ENCODE peak calls at places on chromosomes 1 and 21, in four cellular contexts. J is right cardiac atrium, K is small intestine, W is heart left ventricle. T is an unnamed sample. For H3K9me3, the result is how much of the 10 kb centered on the place peaks cover.

GRCh38 chr1:97262842-97263241 is 541.3 kb downstream of the PTBP2 start:
- DNase-seq in J (no peak), K (no peak), W (no peak), T (no peak)

GRCh38 chr1:104855550-104855949 is 1105.9 kb downstream of the AMY1C start:
- DNase-seq in J (no peak), K (no peak), W (no peak), T (no peak)

GRCh38 chr1:165703648-165704047 is 5.3 kb upstream of the ALDH9A1 start:
- DNase-seq in J (no peak), K (no peak), W (no peak), T (no peak)

GRCh38 chr1:72845342-72845741 is 563.0 kb upstream of the NEGR1 start:
- DNase-seq in J (no peak), K (no peak), W (no peak), T (peak)

GRCh38 chr1:236605030-236605806 is 902 bp upstream of the HEATR1 start:
- DNase-seq in J (no peak), K (no peak), W (no peak), T (no peak)

GRCh38 chr1:226404904-226405222 is 3.0 kb downstream of the PARP1 start:
- DNase-seq in J (no peak), K (no peak), W (no peak), T (no peak)

GRCh38 chr1:97417661-97418060 is 503.2 kb downstream of the DPYD start:
- DNase-seq in J (no peak), K (no peak), W (no peak), T (no peak)

GRCh38 chr1:172143384-172144025 is 277.0 kb upstream of the C1orf105 start:
- DNase-seq in J (no peak), K (no peak), W (peak), T (no peak)

GRCh38 chr1:6027591-6027990 is 18.1 kb upstream of the KCNAB2 start:
- DNase-seq in J (no peak), K (no peak), W (no peak), T (no peak)

GRCh38 chr1:59266927-59267293 is 30.0 kb upstream of the FGGY start:
- DNase-seq in J (no peak), K (no peak), W (no peak), T (no peak)

GRCh38 chr1:244318078-244318477 is 133.6 kb downstream of the ADSS2 start:
- DNase-seq in J (no peak), K (no peak), W (no peak), T (no peak)

GRCh38 chr1:23984417-23985186 is 4.5 kb upstream of the SRSF10 start:
- DNase-seq in J (no peak), K (peak), W (no peak), T (peak)

GRCh38 chr21:33140288-33140687 is 70.3 kb downstream of the OLIG1 start:
- DNase-seq in J (no peak), K (no peak), W (no peak), T (no peak)

GRCh38 chr1:65703853-65704252 is 88.8 kb upstream of the PDE4B start:
- DNase-seq in J (no peak), K (no peak), W (no peak), T (no peak)

GRCh38 chr1:152745765-152746444 is 11.9 kb upstream of the KPRP start:
- DNase-seq in J (no peak), K (no peak), W (no peak), T (no peak)

GRCh38 chr1:12468323-12468722 is 149.7 kb downstream of the DHRS3 start:
- DNase-seq in J (no peak), K (no peak), W (no peak), T (no peak)

DNA sequence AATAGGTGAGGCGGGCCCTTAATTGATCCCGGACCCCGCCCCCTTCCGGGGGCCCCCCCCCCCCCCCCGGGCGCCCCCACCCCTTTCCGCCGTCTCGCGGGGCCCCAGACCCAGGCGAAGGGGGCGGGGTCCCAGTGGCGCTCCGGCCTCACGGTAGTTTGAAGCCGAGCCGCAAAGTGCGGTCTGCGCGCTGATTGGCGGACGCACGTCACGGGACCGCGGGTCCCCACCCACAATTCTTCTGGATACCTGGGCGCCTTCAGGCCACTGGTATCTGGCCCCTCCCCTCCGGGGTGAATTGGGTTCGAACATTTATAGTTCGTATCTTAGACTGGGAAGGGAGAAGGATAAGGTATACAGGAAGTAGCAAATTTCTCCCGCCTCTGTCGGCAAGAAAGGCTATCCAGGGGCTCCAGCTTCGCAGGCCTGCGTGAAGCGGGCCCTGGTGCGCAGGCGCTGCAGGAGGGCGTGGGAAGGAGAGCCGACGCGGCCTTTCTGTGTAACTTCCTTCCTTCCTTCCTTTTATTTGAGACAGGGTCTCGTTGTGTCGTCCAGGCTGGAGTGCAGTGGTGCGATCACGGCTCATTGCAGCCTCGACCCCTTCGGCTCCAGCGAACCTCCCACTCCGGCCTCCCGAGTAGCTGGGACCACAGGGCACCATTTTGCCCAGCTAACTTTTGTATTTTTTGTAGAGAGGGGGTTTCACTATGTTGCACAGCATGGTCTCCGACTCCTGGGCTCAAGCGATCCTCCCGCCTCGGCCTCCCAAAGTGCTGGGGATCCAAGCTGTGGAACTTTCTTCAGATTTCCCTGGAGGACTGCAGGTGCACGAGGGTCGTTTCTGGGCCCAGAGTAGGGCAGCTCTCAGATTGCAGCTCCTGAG is 564 bp upstream of the HMGN1 start:
- DNase-seq in J (peak), K (peak), W (peak), T (peak)
- H3K9me3 ChIP-seq in J (under half), K (under half), W (under half), T (under half)

DNA sequence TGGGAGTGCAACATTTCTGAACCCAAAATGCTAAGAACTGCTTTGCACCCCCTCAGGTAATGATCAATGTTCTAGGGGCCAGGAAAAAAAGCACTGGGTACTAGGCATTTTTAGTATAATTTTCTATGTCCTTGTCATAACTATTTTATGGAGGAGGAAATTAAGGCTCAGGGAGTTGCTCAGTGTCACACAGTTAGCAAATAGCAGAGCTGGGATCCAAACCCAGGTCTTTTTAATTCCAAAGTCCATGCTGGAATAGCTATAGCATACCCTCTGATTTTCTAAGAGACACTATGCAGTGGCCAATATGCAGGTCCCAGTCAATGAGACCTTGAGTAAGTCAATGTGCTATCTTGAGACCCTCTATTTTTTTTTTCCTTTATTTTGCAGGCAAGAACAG is 394.5 kb upstream of the USP24 start:
- DNase-seq in J (no peak), K (no peak), W (no peak), T (no peak)
- H3K9me3 ChIP-seq in J (under half), K (under half), W (under half), T (under half)

DNA sequence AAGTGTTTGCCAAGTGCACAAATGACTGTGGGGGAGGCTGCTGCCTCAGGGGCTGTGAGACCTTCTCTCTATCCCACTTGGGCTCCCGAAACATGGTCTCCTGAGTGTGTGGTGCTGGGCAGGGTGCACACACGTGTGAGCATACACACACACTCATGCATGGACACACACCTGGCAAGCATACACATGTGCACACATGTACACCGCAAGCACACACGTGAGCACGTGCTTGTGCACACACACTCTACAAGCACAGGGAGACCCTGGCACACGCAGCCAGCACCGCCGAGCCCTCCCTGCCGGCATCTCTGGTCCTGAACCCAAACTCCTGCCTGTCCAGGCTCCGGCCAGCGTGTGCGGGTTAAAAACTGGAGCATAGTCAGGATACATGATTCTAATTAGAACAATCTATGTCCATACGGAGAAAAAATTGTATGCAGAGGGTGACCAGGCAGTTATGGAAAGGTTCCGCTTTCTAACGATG is 79.4 kb upstream of the TTC34 start:
- DNase-seq in J (no peak), K (no peak), W (no peak), T (no peak)
- H3K9me3 ChIP-seq in J (under half), K (under half), W (under half), T (under half)

GRCh38 chr21:30491963-30492428 is at the start of gene KRTAP19-3:
- DNase-seq in J (no peak), K (no peak), W (no peak), T (no peak)

GRCh38 chr21:30482130-30482529 is 2.0 kb upstream of the KRTAP19-1 start:
- DNase-seq in J (no peak), K (no peak), W (peak), T (no peak)

GRCh38 chr21:30487336-30487735 is at the start of gene KRTAP19-2:
- DNase-seq in J (no peak), K (no peak), W (no peak), T (no peak)

DNA sequence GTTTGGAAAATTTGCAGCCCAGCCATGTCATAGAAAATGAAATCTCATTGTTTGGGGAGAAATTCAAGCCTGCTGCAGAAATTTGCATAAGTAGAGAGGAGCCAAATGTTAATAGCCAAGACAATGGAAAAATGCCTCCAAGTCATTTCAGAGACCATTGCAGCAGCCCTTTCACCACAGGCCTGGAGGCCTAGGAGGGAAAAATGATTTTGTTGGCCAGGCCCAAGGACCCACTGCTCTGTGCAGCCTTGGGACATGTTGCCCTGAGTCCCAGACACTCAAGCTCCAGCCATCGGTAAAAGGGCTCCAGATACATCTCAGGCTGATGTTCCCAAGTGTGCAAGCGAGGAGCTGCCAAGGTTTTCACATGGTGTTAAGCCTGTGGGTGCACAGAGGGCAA is 1.1 kb downstream of the KRTAP19-2 start:
- DNase-seq in J (no peak), K (no peak), W (no peak), T (no peak)
- H3K9me3 ChIP-seq in J (under half), K (under half), W (under half), T (under half)

GRCh38 chr1:210074904-210075303 is 136.9 kb downstream of the SYT14 start:
- DNase-seq in J (no peak), K (no peak), W (no peak), T (no peak)
- H3K9me3 ChIP-seq in J (under half), K (under half), W (under half), T (under half)

GRCh38 chr1:214791961-214792360 is 189.0 kb downstream of the CENPF start:
- DNase-seq in J (no peak), K (no peak), W (no peak), T (peak)
- H3K9me3 ChIP-seq in J (under half), K (under half), W (under half), T (under half)